ENCODE peak calls at places on chromosomes 16 and 17, in seven cellular contexts. One of them, this sample, is unnamed.

GRCh38 chr17:64213995-64214507 is 49.0 kb downstream of the TEX2 start:
- DNase-seq in GM12892: no peak
- DNase-seq in SK-N-SH: no peak
- DNase-seq in HepG2: no peak
- DNase-seq in K562: peak
- DNase-seq in GM12878: no peak
- DNase-seq in H1: no peak
- DNase-seq in this sample: no peak

GRCh38 chr17:20121359-20122235 is 112.4 kb downstream of the SPECC1 start:
- DNase-seq in GM12892: peak
- DNase-seq in SK-N-SH: peak
- DNase-seq in HepG2: peak
- DNase-seq in K562: peak
- DNase-seq in GM12878: peak
- DNase-seq in H1: peak
- DNase-seq in this sample: peak

GRCh38 chr17:58315281-58315711 is 13.3 kb downstream of the TSPOAP1 start:
- DNase-seq in GM12892: peak
- DNase-seq in SK-N-SH: peak
- DNase-seq in HepG2: no peak
- DNase-seq in K562: no peak
- DNase-seq in GM12878: no peak
- DNase-seq in H1: no peak
- DNase-seq in this sample: no peak

GRCh38 chr16:29959293-29959692 is 2.6 kb upstream of the TMEM219 start:
- DNase-seq in GM12892: no peak
- DNase-seq in SK-N-SH: no peak
- DNase-seq in HepG2: no peak
- DNase-seq in K562: no peak
- DNase-seq in GM12878: no peak
- DNase-seq in H1: no peak
- DNase-seq in this sample: no peak

GRCh38 chr17:31550389-31551056 is 159.0 kb downstream of the RAB11FIP4 start:
- DNase-seq in GM12892: no peak
- DNase-seq in SK-N-SH: no peak
- DNase-seq in HepG2: no peak
- DNase-seq in K562: no peak
- DNase-seq in GM12878: no peak
- DNase-seq in H1: no peak
- DNase-seq in this sample: no peak

GRCh38 chr17:836154-836553 is 54.0 kb downstream of the MRM3 start:
- DNase-seq in GM12892: no peak
- DNase-seq in SK-N-SH: no peak
- DNase-seq in HepG2: no peak
- DNase-seq in K562: no peak
- DNase-seq in GM12878: no peak
- DNase-seq in H1: no peak
- DNase-seq in this sample: no peak

GRCh38 chr17:73269329-73269615 is 7.6 kb upstream of the CPSF4L start:
- DNase-seq in GM12892: no peak
- DNase-seq in SK-N-SH: no peak
- DNase-seq in HepG2: no peak
- DNase-seq in K562: no peak
- DNase-seq in GM12878: no peak
- DNase-seq in H1: no peak
- DNase-seq in this sample: no peak

GRCh38 chr16:56317998-56318912 is 107.1 kb downstream of the AMFR start:
- DNase-seq in GM12892: peak
- DNase-seq in SK-N-SH: peak
- DNase-seq in HepG2: peak
- DNase-seq in K562: peak
- DNase-seq in GM12878: peak
- DNase-seq in H1: peak
- DNase-seq in this sample: peak

GRCh38 chr16:57041182-57042156 is 50.9 kb upstream of the CPNE2 start:
- DNase-seq in GM12892: peak
- DNase-seq in SK-N-SH: no peak
- DNase-seq in HepG2: no peak
- DNase-seq in K562: no peak
- DNase-seq in GM12878: peak
- DNase-seq in H1: no peak
- DNase-seq in this sample: no peak

GRCh38 chr17:74531231-74531761 is at the start of gene CD300LB:
- DNase-seq in GM12892: no peak
- DNase-seq in SK-N-SH: no peak
- DNase-seq in HepG2: no peak
- DNase-seq in K562: no peak
- DNase-seq in GM12878: no peak
- DNase-seq in H1: no peak
- DNase-seq in this sample: no peak

GRCh38 chr17:82880620-82881019 is 40.8 kb upstream of the ZNF750 start:
- DNase-seq in GM12892: no peak
- DNase-seq in SK-N-SH: no peak
- DNase-seq in HepG2: no peak
- DNase-seq in K562: no peak
- DNase-seq in GM12878: no peak
- DNase-seq in H1: no peak
- DNase-seq in this sample: no peak

GRCh38 chr17:848402-848801 is 66.2 kb downstream of the MRM3 start:
- DNase-seq in GM12892: no peak
- DNase-seq in SK-N-SH: no peak
- DNase-seq in HepG2: no peak
- DNase-seq in K562: no peak
- DNase-seq in GM12878: no peak
- DNase-seq in H1: no peak
- DNase-seq in this sample: no peak

GRCh38 chr16:58426095-58426494 is 33.8 kb downstream of the GINS3 start:
- DNase-seq in GM12892: no peak
- DNase-seq in SK-N-SH: no peak
- DNase-seq in HepG2: no peak
- DNase-seq in K562: no peak
- DNase-seq in GM12878: peak
- DNase-seq in H1: no peak
- DNase-seq in this sample: peak

GRCh38 chr17:47935961-47936360 is 5.4 kb upstream of the PNPO start:
- DNase-seq in GM12892: no peak
- DNase-seq in SK-N-SH: no peak
- DNase-seq in HepG2: no peak
- DNase-seq in K562: peak
- DNase-seq in GM12878: no peak
- DNase-seq in H1: no peak
- DNase-seq in this sample: no peak

GRCh38 chr16:30805370-30806169 is 18.6 kb upstream of the ZNF629 start:
- DNase-seq in GM12892: peak
- DNase-seq in SK-N-SH: peak
- DNase-seq in HepG2: peak
- DNase-seq in K562: peak
- DNase-seq in GM12878: no peak
- DNase-seq in H1: no peak
- DNase-seq in this sample: no peak

GRCh38 chr16:80680046-80680445 is 124.4 kb downstream of the CDYL2 start:
- DNase-seq in GM12892: no peak
- DNase-seq in SK-N-SH: no peak
- DNase-seq in HepG2: no peak
- DNase-seq in K562: no peak
- DNase-seq in GM12878: no peak
- DNase-seq in H1: no peak
- DNase-seq in this sample: no peak

GRCh38 chr17:82957469-82957795 is 117.6 kb upstream of the ZNF750 start:
- DNase-seq in GM12892: no peak
- DNase-seq in SK-N-SH: no peak
- DNase-seq in HepG2: no peak
- DNase-seq in K562: no peak
- DNase-seq in GM12878: no peak
- DNase-seq in H1: no peak
- DNase-seq in this sample: no peak

GRCh38 chr17:15101175-15101574 is 164.0 kb downstream of the PMP22 start:
- DNase-seq in GM12892: no peak
- DNase-seq in SK-N-SH: no peak
- DNase-seq in HepG2: no peak
- DNase-seq in K562: no peak
- DNase-seq in GM12878: no peak
- DNase-seq in H1: no peak
- DNase-seq in this sample: no peak

GRCh38 chr17:66467766-66468165 is 165.4 kb downstream of the PRKCA start:
- DNase-seq in GM12892: no peak
- DNase-seq in SK-N-SH: no peak
- DNase-seq in HepG2: no peak
- DNase-seq in K562: no peak
- DNase-seq in GM12878: no peak
- DNase-seq in H1: no peak
- DNase-seq in this sample: no peak

GRCh38 chr16:69926241-69926640 is 24.9 kb upstream of the CLEC18A start:
- DNase-seq in GM12892: no peak
- DNase-seq in SK-N-SH: no peak
- DNase-seq in HepG2: no peak
- DNase-seq in K562: no peak
- DNase-seq in GM12878: no peak
- DNase-seq in H1: no peak
- DNase-seq in this sample: no peak

GRCh38 chr16:4920826-4921225 is 16.1 kb downstream of the PPL start:
- DNase-seq in GM12892: no peak
- DNase-seq in SK-N-SH: no peak
- DNase-seq in HepG2: no peak
- DNase-seq in K562: no peak
- DNase-seq in GM12878: no peak
- DNase-seq in H1: no peak
- DNase-seq in this sample: no peak

GRCh38 chr17:11383157-11383556 is 142.1 kb downstream of the SHISA6 start:
- DNase-seq in GM12892: no peak
- DNase-seq in SK-N-SH: no peak
- DNase-seq in HepG2: no peak
- DNase-seq in K562: no peak
- DNase-seq in GM12878: no peak
- DNase-seq in H1: no peak
- DNase-seq in this sample: no peak

GRCh38 chr16:87243383-87243964 is 73.7 kb downstream of the C16orf95 start:
- DNase-seq in GM12892: no peak
- DNase-seq in SK-N-SH: no peak
- DNase-seq in HepG2: no peak
- DNase-seq in K562: no peak
- DNase-seq in GM12878: no peak
- DNase-seq in H1: no peak
- DNase-seq in this sample: no peak

GRCh38 chr17:52032454-52032853 is 126.1 kb downstream of the CA10 start:
- DNase-seq in GM12892: no peak
- DNase-seq in SK-N-SH: no peak
- DNase-seq in HepG2: no peak
- DNase-seq in K562: no peak
- DNase-seq in GM12878: no peak
- DNase-seq in H1: no peak
- DNase-seq in this sample: no peak
- TF ChIP-seq POLR2AphosphoS5 in GM12892: no peak
- TF ChIP-seq POLR2AphosphoS5 in SK-N-SH: no peak
- TF ChIP-seq POLR2AphosphoS5 in HepG2: no peak
- TF ChIP-seq POLR2AphosphoS5 in K562: no peak
- TF ChIP-seq POLR2AphosphoS5 in GM12878: no peak
- TF ChIP-seq POLR2AphosphoS5 in H1: no peak
- TF ChIP-seq POLR2AphosphoS5 in this sample: no peak

GRCh38 chr17:71337903-71338302 is 782.9 kb upstream of the SOX9 start:
- DNase-seq in GM12892: no peak
- DNase-seq in SK-N-SH: no peak
- DNase-seq in HepG2: no peak
- DNase-seq in K562: no peak
- DNase-seq in GM12878: no peak
- DNase-seq in H1: no peak
- DNase-seq in this sample: no peak
- TF ChIP-seq TAF1 in GM12892: no peak
- TF ChIP-seq TAF1 in SK-N-SH: no peak
- TF ChIP-seq TAF1 in HepG2: no peak
- TF ChIP-seq TAF1 in K562: no peak
- TF ChIP-seq TAF1 in GM12878: no peak
- TF ChIP-seq TAF1 in H1: no peak
- TF ChIP-seq TAF1 in this sample: no peak

GRCh38 chr16:75580-76501 is 2.2 kb upstream of the MPG start:
- DNase-seq in GM12892: no peak
- DNase-seq in SK-N-SH: peak
- DNase-seq in HepG2: peak
- DNase-seq in K562: peak
- DNase-seq in GM12878: no peak
- DNase-seq in H1: no peak
- DNase-seq in this sample: no peak

GRCh38 chr16:76535-77272 is 1.3 kb upstream of the MPG start:
- DNase-seq in GM12892: peak
- DNase-seq in SK-N-SH: no peak
- DNase-seq in HepG2: peak
- DNase-seq in K562: peak
- DNase-seq in GM12878: no peak
- DNase-seq in H1: no peak
- DNase-seq in this sample: no peak

GRCh38 chr16:77807-78443 is at the start of gene MPG:
- DNase-seq in GM12892: peak
- DNase-seq in SK-N-SH: peak
- DNase-seq in HepG2: peak
- DNase-seq in K562: peak
- DNase-seq in GM12878: no peak
- DNase-seq in H1: no peak
- DNase-seq in this sample: peak

GRCh38 chr16:78444-79145 is 570 bp downstream of the MPG start:
- DNase-seq in GM12892: no peak
- DNase-seq in SK-N-SH: no peak
- DNase-seq in HepG2: no peak
- DNase-seq in K562: no peak
- DNase-seq in GM12878: no peak
- DNase-seq in H1: no peak
- DNase-seq in this sample: peak

GRCh38 chr16:77273-77806 is 685 bp upstream of the MPG start:
- DNase-seq in GM12892: peak
- DNase-seq in SK-N-SH: peak
- DNase-seq in HepG2: peak
- DNase-seq in K562: peak
- DNase-seq in GM12878: no peak
- DNase-seq in H1: no peak
- DNase-seq in this sample: peak
- TF ChIP-seq POLR2AphosphoS5 in GM12892: no peak
- TF ChIP-seq POLR2AphosphoS5 in SK-N-SH: no peak
- TF ChIP-seq POLR2AphosphoS5 in HepG2: no peak
- TF ChIP-seq POLR2AphosphoS5 in K562: no peak
- TF ChIP-seq POLR2AphosphoS5 in GM12878: no peak
- TF ChIP-seq POLR2AphosphoS5 in H1: no peak
- TF ChIP-seq POLR2AphosphoS5 in this sample: no peak

DNA sequence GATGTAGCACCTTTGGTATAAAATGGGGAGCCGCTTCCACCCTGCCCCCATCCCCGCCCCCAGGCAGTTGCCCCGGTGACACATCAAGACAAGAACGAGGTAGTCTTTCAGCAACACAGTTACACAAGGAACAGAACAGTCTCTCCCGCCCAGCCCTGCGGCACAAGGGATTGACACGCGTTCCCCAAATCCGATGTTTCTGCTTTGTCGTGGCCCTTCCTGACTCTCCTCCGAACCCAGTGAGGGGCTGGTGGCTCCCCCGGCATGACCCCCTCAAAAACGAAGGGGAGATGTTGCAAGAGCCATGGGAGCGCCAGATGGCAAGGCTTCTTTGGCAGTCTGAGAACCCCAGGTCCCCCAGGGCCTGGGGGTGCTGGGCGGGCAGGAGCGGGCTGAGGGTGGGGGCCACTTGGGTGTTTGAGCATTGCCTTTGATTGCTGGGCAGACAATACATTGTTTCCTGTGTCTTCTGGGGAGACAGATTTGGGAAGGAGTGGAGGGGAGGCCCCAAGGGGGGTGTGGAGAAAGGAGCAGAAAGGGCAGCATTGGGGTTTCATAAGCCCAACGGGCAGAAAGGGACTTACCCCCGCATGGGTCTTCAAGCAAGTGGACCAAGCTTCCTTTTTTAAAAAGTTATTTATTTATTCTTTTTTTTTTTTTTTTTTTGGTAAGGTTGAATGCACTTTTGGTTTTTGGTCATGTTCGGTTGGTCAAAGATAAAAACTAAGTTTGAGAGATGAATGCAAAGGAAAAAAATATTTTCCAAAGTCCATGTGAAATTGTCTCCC is 16.6 kb downstream of the COL1A1 start:
- DNase-seq in GM12892: no peak
- DNase-seq in SK-N-SH: no peak
- DNase-seq in HepG2: no peak
- DNase-seq in K562: no peak
- DNase-seq in GM12878: no peak
- DNase-seq in H1: no peak
- DNase-seq in this sample: peak
- TF ChIP-seq TAF1 in GM12892: no peak
- TF ChIP-seq TAF1 in SK-N-SH: no peak
- TF ChIP-seq TAF1 in HepG2: no peak
- TF ChIP-seq TAF1 in K562: no peak
- TF ChIP-seq TAF1 in GM12878: no peak
- TF ChIP-seq TAF1 in H1: no peak
- TF ChIP-seq TAF1 in this sample: no peak